ENCODE peak calls at places on chromosomes 11 and 22, in four cellular contexts. C is tibial nerve, B is adrenal gland, E is psoas muscle. V is an unnamed sample.

GRCh38 chr11:61494341-61495038 is 14.1 kb upstream of the LRRC10B start:
- DNase-seq in E (no peak), C (no peak), B (peak; percentile 60), V (no peak)

GRCh38 chr22:37314315-37315046 is 32.2 kb downstream of the CYTH4 start:
- DNase-seq in B (no peak), C (no peak), E (no peak), V (no peak)

GRCh38 chr11:57444362-57445074 is 15.8 kb upstream of the RTN4RL2 start:
- DNase-seq in B (peak; percentile 42), E (no peak), C (no peak), V (no peak)

GRCh38 chr11:63802637-63803414 is 10.4 kb upstream of the SPINDOC start:
- DNase-seq in B (no peak), E (no peak), C (no peak), V (no peak)

GRCh38 chr11:117143390-117143789 is 697 bp upstream of the PAFAH1B2 start:
- DNase-seq in E (peak; percentile 72), C (no peak), B (peak; percentile 48), V (peak; percentile 68)

GRCh38 chr11:102476812-102477211 is 24.2 kb upstream of the TMEM123 start:
- DNase-seq in E (no peak), B (no peak), C (no peak), V (no peak)

GRCh38 chr11:114377612-114378267 is 22.6 kb downstream of the C11orf71 start:
- DNase-seq in C (no peak), B (no peak), E (no peak), V (peak; percentile 19)

GRCh38 chr11:67272327-67273259 is 6.3 kb downstream of the GRK2 start:
- DNase-seq in B (no peak), C (peak; percentile 11), E (peak; percentile 55), V (peak; percentile 46)

GRCh38 chr22:27885977-27886842 is 32.8 kb downstream of the PITPNB start:
- DNase-seq in C (peak; percentile 25), B (no peak), E (no peak), V (peak; percentile 67)

GRCh38 chr22:36741204-36741793 is 34.6 kb downstream of the IFT27 start:
- DNase-seq in E (no peak), C (no peak), B (no peak), V (no peak)

GRCh38 chr11:76251576-76251975 is 45.3 kb upstream of the WNT11 start:
- DNase-seq in B (no peak), C (no peak), E (no peak), V (no peak)

GRCh38 chr11:6625832-6626420 is 6.7 kb upstream of the TPP1 start:
- DNase-seq in B (no peak), E (peak; percentile 50), C (no peak), V (no peak)

GRCh38 chr11:132821027-132821426 is 711.3 kb downstream of the OPCML start:
- DNase-seq in E (no peak), B (no peak), C (no peak), V (no peak)

GRCh38 chr22:39183991-39184585 is 31.6 kb upstream of the CBX7 start:
- DNase-seq in E (peak; percentile 62), B (no peak), C (no peak), V (no peak)

GRCh38 chr11:31812392-31813241 is 1.5 kb upstream of the PAX6 start:
- DNase-seq in E (peak; percentile 53), B (no peak), C (no peak), V (no peak)

GRCh38 chr11:19200410-19201201 is 1.2 kb downstream of the CSRP3 start:
- DNase-seq in E (peak; percentile 60), C (no peak), B (no peak), V (no peak)

GRCh38 chr11:76602431-76602861 is 68.1 kb downstream of the LRRC32 start:
- DNase-seq in E (peak; percentile 75), C (no peak), B (peak; percentile 93), V (peak; percentile 0)

GRCh38 chr22:43218786-43219185 is 31.9 kb upstream of the TTLL12 start:
- DNase-seq in C (no peak), B (no peak), E (no peak), V (no peak)

GRCh38 chr11:20031155-20032001 is 128.9 kb downstream of the DBX1 start:
- DNase-seq in E (no peak), C (no peak), B (no peak), V (no peak)

GRCh38 chr11:70111269-70112016 is 33.3 kb downstream of the ANO1 start:
- DNase-seq in E (peak; percentile 89), B (no peak), C (no peak), V (no peak)

GRCh38 chr11:113884361-113884836 is 9.0 kb upstream of the USP28 start:
- DNase-seq in C (no peak), E (no peak), B (no peak), V (no peak)

GRCh38 chr22:36610567-36610966 is 81.6 kb upstream of the EIF3D start:
- DNase-seq in E (no peak), B (no peak), C (no peak), V (no peak)

GRCh38 chr22:42180349-42180842 is 49.8 kb upstream of the CYP2D6 start:
- DNase-seq in C (peak; percentile 21), E (no peak), B (peak; percentile 24), V (peak; percentile 23)

GRCh38 chr11:132972565-132972964 is 559.7 kb downstream of the OPCML start:
- DNase-seq in E (no peak), B (no peak), C (no peak), V (no peak)

GRCh38 chr11:106989056-106989455 is 29.2 kb downstream of the GUCY1A2 start:
- DNase-seq in C (no peak), B (no peak), E (no peak), V (no peak)

GRCh38 chr11:91248199-91248807 is 976.3 kb upstream of the FAT3 start:
- DNase-seq in E (no peak), C (no peak), B (peak; percentile 18), V (no peak)

GRCh38 chr11:73971175-73971719 is 11.4 kb downstream of the UCP2 start:
- DNase-seq in C (no peak), E (peak; percentile 20), B (no peak), V (no peak)

GRCh38 chr11:73972187-73972586 is 10.5 kb downstream of the UCP2 start:
- DNase-seq in C (no peak), E (peak; percentile 6), B (no peak), V (no peak)

GRCh38 chr11:73968356-73968966 is 14.2 kb downstream of the UCP2 start:
- DNase-seq in C (no peak), B (no peak), E (peak; percentile 19), V (no peak)

GRCh38 chr11:73969091-73969490 is 13.6 kb downstream of the UCP2 start:
- DNase-seq in C (no peak), B (no peak), E (peak; percentile 23), V (no peak)

DNA sequence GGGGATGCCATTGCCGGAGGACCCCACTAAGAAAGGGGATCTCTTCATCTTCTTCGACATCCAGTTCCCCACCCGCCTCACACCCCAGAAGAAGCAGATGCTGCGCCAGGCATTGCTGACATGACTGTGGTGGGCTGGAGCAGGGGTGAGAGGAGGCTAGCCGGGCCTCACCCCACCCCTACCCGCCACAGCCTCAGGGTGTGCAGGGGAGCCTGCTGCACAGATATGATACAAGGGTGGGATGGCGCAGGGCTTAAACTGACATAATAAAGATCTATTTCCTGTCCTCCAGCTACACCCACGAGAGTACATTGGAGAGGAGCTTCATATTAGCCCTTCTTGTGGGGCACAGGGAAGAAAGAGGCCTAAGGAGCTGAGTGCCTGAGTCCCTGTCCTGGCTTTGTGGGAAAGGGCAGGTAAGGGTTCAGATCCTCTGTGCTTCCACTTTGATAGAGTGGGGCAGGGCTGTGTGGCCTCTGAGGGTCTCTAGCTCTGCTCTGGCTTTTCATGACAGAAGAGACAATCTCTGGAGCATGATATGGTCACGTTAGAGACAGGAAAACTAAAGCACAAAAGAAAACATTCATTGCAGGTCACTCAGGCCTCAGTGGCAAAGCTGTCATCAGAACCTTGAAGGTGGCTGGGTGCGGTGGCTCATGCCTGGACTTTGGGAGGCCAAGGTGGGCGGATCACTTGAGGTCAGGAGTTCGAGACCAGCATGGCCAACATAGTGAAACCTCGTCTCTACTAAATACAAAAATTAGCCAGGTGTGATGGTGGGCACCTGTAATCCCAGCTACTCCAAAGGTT is 12.4 kb downstream of the UCP2 start:
- DNase-seq in B (no peak), C (no peak), E (peak; percentile 35), V (no peak)
- H3K27ac ChIP-seq in B (no peak overlapping the region), C (no peak overlapping the region), E (no peak overlapping the region), V (no peak overlapping the region)

GRCh38 chr11:22338465-22338810 is 257 bp downstream of the SLC17A6 start:
- DNase-seq in C (no peak), B (no peak), E (no peak), V (no peak)
- H3K27me3 ChIP-seq in C (peaks cover 64% of the 10 kb centered on the region), B (peaks cover 65% of the 10 kb centered on the region), E (peaks cover 55% of the 10 kb centered on the region), V (peaks cover 75% of the 10 kb centered on the region)

GRCh38 chr11:12686246-12687060 is 12.2 kb downstream of the TEAD1 start:
- DNase-seq in E (no peak), B (no peak), C (no peak), V (no peak)

GRCh38 chr11:12689029-12689755 is 15.0 kb downstream of the TEAD1 start:
- DNase-seq in B (no peak), E (no peak), C (no peak), V (no peak)

GRCh38 chr11:12687740-12688139 is 13.5 kb downstream of the TEAD1 start:
- DNase-seq in B (no peak), E (no peak), C (no peak), V (no peak)

GRCh38 chr11:12685229-12685628 is 11.0 kb downstream of the TEAD1 start:
- DNase-seq in C (no peak), E (no peak), B (no peak), V (no peak)

GRCh38 chr11:12687216-12687623 is 13.0 kb downstream of the TEAD1 start:
- DNase-seq in B (no peak), E (no peak), C (no peak), V (no peak)
- H3K27ac ChIP-seq in B (no peak overlapping the region), E (peak overlapping the region; percentile 95), C (peak overlapping the region; percentile 62), V (no peak overlapping the region)

GRCh38 chr11:17730608-17731462 is 3.7 kb upstream of the KCNC1 start:
- DNase-seq in B (peak; percentile 85), C (peak; percentile 47), E (peak; percentile 94), V (peak; percentile 99)
- H3K27me3 ChIP-seq in B (peaks cover 4% of the 10 kb centered on the region), C (peaks cover 65% of the 10 kb centered on the region), E (peaks cover 2% of the 10 kb centered on the region), V (peaks cover 6% of the 10 kb centered on the region)